ENCODE peak calls at places on chromosome 20, in nine cellular contexts. C is IMR-90, U is A549, P is spleen, K is NB4, E is uterus, R is tibial nerve, W is upper lobe of left lung, O is heart left ventricle. Z is an unnamed sample.

GRCh38 chr20:32132911-32133549 is 23.5 kb downstream of the TM9SF4 start:
- DNase-seq in C (no peak), U (no peak), P (no peak), K (no peak), E (no peak), R (no peak), W (no peak), O (no peak), Z (no peak)

GRCh38 chr20:32925481-32926196 is 66.9 kb downstream of the EFCAB8 start:
- DNase-seq in C (no peak), U (no peak), P (no peak), K (no peak), E (no peak), R (no peak), W (peak), O (no peak), Z (no peak)

GRCh38 chr20:44803383-44803941 is 6.9 kb downstream of the RIMS4 start:
- DNase-seq in C (no peak), U (no peak), P (no peak), K (no peak), E (no peak), R (no peak), W (peak), O (no peak), Z (no peak)

GRCh38 chr20:62161347-62161746 is 17.8 kb downstream of the SS18L1 start:
- DNase-seq in C (peak), U (no peak), P (no peak), K (no peak), E (no peak), R (no peak), W (peak), O (no peak), Z (no peak)

GRCh38 chr20:2603816-2604505 is 48.5 kb upstream of the NOP56 start:
- DNase-seq in C (no peak), U (no peak), P (no peak), K (no peak), E (no peak), R (no peak), W (no peak), O (no peak), Z (no peak)

GRCh38 chr20:53636725-53637097 is 43.1 kb upstream of the ZNF217 start:
- DNase-seq in C (no peak), U (no peak), P (no peak), K (no peak), E (no peak), R (no peak), W (no peak), O (no peak), Z (no peak)

GRCh38 chr20:50289581-50289980 is 99.0 kb downstream of the CEBPB start:
- DNase-seq in C (no peak), U (no peak), P (no peak), K (no peak), E (no peak), R (no peak), W (no peak), O (no peak), Z (no peak)

GRCh38 chr20:44693625-44694024 is 21.5 kb upstream of the CCN5 start:
- DNase-seq in C (no peak), U (no peak), P (no peak), K (no peak), E (no peak), R (no peak), W (no peak), O (no peak), Z (no peak)

GRCh38 chr20:54263266-54263665 is 55.4 kb downstream of the PFDN4 start:
- DNase-seq in C (peak), U (no peak), P (no peak), K (no peak), E (no peak), R (no peak), W (no peak), O (no peak), Z (no peak)

GRCh38 chr20:63129376-63129965 is 86.5 kb downstream of the YTHDF1 start:
- DNase-seq in C (no peak), U (no peak), P (peak), K (no peak), E (no peak), R (no peak), W (no peak), O (no peak), Z (peak)

GRCh38 chr20:47348539-47349142 is 7.9 kb downstream of the ZMYND8 start:
- DNase-seq in C (no peak), U (no peak), P (no peak), K (peak), E (no peak), R (no peak), W (no peak), O (no peak), Z (no peak)

GRCh38 chr20:4809707-4810106 is 88.0 kb downstream of the PRND start:
- DNase-seq in C (no peak), U (no peak), P (peak), K (no peak), E (no peak), R (no peak), W (no peak), O (no peak), Z (no peak)

DNA sequence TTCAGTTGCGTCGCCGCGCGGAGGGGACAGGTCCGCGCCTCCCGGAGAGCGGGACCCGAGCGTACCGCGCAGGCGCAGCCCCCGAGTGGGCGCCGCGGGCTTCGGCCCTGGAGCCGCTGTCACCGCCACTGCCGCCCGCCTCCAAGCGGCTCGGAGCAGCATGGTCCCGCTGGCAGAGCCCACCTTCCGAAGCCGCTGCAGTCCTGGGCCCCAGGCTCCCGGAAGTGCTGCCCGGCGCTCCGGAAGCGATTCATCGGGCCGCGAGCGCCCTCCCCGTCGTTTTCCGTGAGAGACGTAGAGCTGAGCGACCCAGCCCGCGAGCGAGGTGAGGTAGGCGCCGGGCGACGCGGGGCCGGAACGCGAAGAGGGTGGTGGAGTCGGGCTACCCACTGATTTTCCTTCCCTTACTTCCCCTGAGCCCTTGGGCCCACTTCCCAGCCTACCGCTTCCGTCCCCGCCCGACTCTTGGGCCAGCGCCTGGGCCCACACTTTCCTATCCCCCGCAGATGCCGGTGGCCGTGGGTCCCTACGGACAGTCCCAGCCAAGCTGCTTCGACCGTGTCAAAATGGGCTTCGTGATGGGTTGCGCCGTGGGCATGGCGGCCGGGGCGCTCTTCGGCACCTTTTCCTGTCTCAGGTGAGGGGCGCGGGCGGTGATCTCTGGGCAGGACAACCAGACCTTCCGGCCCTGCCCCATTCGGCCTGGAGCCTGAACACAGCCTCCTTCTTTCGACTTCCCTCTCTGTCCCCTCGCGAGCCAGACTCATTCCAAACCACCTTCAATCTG is at the start of the genes NFS1 and ROMO1:
- DNase-seq in C (peak), U (peak), P (peak), K (peak), E (peak), R (peak), W (peak), O (peak), Z (peak)
- TF ChIP-seq CTCF in C (peak), U (peak), P (peak), K (no peak), E (peak), R (peak), W (peak), O (peak), Z (peak)

GRCh38 chr20:17959257-17959627 is 9.4 kb downstream of the SNX5 start:
- DNase-seq in C (no peak), U (no peak), P (no peak), K (no peak), E (no peak), R (no peak), W (no peak), O (no peak), Z (no peak)

GRCh38 chr20:17957505-17958325 is 10.9 kb downstream of the SNX5 start:
- DNase-seq in C (peak), U (no peak), P (no peak), K (no peak), E (no peak), R (no peak), W (no peak), O (no peak), Z (no peak)

GRCh38 chr20:17960927-17961599 is 7.5 kb downstream of the SNX5 start:
- DNase-seq in C (peak), U (no peak), P (no peak), K (no peak), E (peak), R (no peak), W (no peak), O (no peak), Z (no peak)

GRCh38 chr20:17956099-17956685 is 12.4 kb downstream of the SNX5 start:
- DNase-seq in C (no peak), U (no peak), P (no peak), K (no peak), E (no peak), R (no peak), W (no peak), O (no peak), Z (no peak)

GRCh38 chr20:17958326-17959256 is 10.0 kb downstream of the SNX5 start:
- DNase-seq in C (peak), U (no peak), P (no peak), K (no peak), E (no peak), R (no peak), W (no peak), O (no peak), Z (no peak)
- TF ChIP-seq POLR2A in C (no peak), U (no peak), P (no peak), K (no peak), E (no peak), R (no peak), W (no peak), O (no peak), Z (no peak)

DNA sequence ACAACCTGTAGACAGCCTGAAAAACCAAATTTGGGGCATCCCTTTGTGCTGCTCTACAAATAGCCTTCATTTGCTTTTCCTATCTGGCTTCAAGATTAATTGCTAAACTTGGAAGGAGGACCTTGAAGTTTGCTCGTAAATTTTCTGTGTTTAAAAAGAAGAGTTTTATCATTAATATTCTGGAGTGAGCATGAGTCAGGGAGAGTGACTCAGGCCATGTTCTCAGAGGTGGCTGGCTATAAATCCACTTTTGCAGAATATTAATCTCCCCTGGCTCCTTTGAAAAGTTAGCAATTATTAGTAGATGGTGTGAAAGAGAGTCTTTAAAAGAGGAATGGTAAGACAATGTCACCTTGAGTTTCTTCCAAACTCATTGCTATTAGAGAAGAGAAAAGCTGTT is 91.0 kb downstream of the ANKEF1 start:
- DNase-seq in C (peak), U (no peak), P (no peak), K (no peak), E (no peak), R (no peak), W (no peak), O (no peak), Z (no peak)
- TF ChIP-seq CTCF in C (no peak), U (no peak), P (no peak), K (no peak), E (no peak), R (no peak), W (no peak), O (no peak), Z (no peak)

DNA sequence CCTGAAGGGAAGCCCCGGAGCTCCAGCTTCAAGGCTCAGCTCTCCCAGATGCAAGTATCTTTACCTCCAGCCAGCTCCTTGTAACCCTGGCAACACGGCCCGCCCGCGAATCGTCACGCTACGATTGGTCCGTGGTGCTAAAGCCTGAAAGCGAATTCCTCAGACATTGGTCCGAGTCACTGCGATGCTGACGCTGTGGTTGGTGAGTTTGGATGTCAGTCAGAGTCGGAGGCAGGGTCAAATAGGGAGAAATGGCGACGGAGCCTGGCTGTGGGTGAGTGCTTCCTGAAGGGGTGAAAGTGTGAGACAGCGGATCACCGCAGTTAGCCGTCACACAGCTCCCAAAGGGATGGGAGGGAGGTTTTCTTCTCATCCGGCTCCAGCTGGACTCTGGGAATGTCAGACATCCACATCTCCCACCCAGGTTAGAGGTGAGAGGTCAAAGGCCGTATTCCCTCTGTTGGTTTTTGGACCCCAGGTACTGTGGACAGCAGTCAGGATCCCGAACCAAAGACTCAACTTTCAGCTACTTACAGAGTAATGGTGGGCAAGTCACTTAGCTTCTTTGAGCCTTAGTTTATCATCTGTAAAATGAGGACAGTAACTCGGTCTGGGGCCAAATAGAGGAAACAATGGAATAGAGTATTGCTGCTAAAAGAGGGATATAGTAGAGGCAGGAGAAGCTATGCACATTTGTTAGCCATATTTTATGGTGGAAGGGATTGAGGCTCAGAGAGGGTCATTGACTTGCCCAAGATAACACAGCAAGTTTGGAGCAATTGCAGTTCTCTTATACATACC is at the start of gene ZSWIM1:
- DNase-seq in C (peak), U (peak), P (peak), K (peak), E (peak), R (peak), W (peak), O (peak), Z (peak)
- TF ChIP-seq POLR2A in C (peak), U (peak), P (no peak), K (peak), E (peak), R (peak), W (peak), O (no peak), Z (peak)